ENCODE peak calls at places on chromosomes 7 and 10, in four cellular contexts. D, X, P and I are unnamed samples.

GRCh38 chr10:21145751-21146445 is 248.8 kb upstream of the NEBL start:
- DNase-seq in D (no peak), X (no peak), P (no peak), I (no peak)

GRCh38 chr7:123133924-123134323 is 65.8 kb downstream of the SLC13A1 start:
- DNase-seq in D (no peak), X (no peak), P (no peak), I (no peak)

GRCh38 chr10:86953747-86954680 is 3.4 kb downstream of the MMRN2 start:
- DNase-seq in D (peak; percentile 61), X (no peak), P (no peak), I (no peak)

GRCh38 chr7:97012293-97013005 is 7.1 kb downstream of the DLX6 start:
- DNase-seq in D (no peak), X (no peak), P (no peak), I (no peak)

GRCh38 chr10:125392140-125392539 is 231.8 kb upstream of the CTBP2 start:
- DNase-seq in D (no peak), X (no peak), P (no peak), I (no peak)

GRCh38 chr7:61576-62360 is 130.6 kb upstream of the FAM20C start:
- DNase-seq in D (no peak), X (no peak), P (no peak), I (no peak)

GRCh38 chr10:75428434-75429158 is 2.8 kb upstream of the LRMDA start:
- DNase-seq in D (no peak), X (peak; percentile 85), P (no peak), I (peak; percentile 94)

GRCh38 chr7:156017431-156017830 is 205.2 kb upstream of the SHH start:
- DNase-seq in D (no peak), X (no peak), P (no peak), I (no peak)

GRCh38 chr7:31432831-31433340 is 81.0 kb upstream of the ITPRID1 start:
- DNase-seq in D (no peak), X (peak; percentile 20), P (no peak), I (peak; percentile 73)

GRCh38 chr7:72411419-72411818 is 719 bp downstream of the CALN1 start:
- DNase-seq in D (no peak), X (no peak), P (no peak), I (no peak)

GRCh38 chr7:138170959-138171703 is 94.9 kb downstream of the AKR1D1 start:
- DNase-seq in D (no peak), X (no peak), P (no peak), I (no peak)

GRCh38 chr10:110755781-110756180 is 111.6 kb downstream of the RBM20 start:
- DNase-seq in D (no peak), X (no peak), P (no peak), I (no peak)

GRCh38 chr7:139657749-139658148 is 120.0 kb downstream of the HIPK2 start:
- DNase-seq in D (no peak), X (no peak), P (no peak), I (no peak)

GRCh38 chr10:112296908-112297331 is 13.7 kb downstream of the TECTB start:
- DNase-seq in D (no peak), X (no peak), P (no peak), I (no peak)

GRCh38 chr7:148979827-148980226 is 48.5 kb downstream of the PDIA4 start:
- DNase-seq in D (no peak), X (no peak), P (no peak), I (no peak)

GRCh38 chr7:127879942-127880341 is 151.3 kb downstream of the LRRC4 start:
- DNase-seq in D (no peak), X (no peak), P (no peak), I (no peak)

GRCh38 chr10:79502561-79503309 is 9.6 kb upstream of the EIF5AL1 start:
- DNase-seq in D (peak; percentile 23), X (no peak), P (peak; percentile 3), I (peak; percentile 10)

GRCh38 chr7:28533267-28533666 is 120.9 kb downstream of the CREB5 start:
- DNase-seq in D (no peak), X (no peak), P (no peak), I (no peak)

GRCh38 chr7:106062006-106062405 is 50.1 kb downstream of the SYPL1 start:
- DNase-seq in D (no peak), X (no peak), P (no peak), I (peak; percentile 75)

GRCh38 chr10:124917939-124918830 is 23.7 kb upstream of the ZRANB1 start:
- DNase-seq in D (peak; percentile 18), X (peak; percentile 54), P (no peak), I (peak; percentile 65)

GRCh38 chr7:128450409-128450808 is 5.3 kb upstream of the HILPDA start:
- DNase-seq in D (no peak), X (no peak), P (no peak), I (no peak)

GRCh38 chr7:87766827-87767226 is 109.3 kb downstream of the SLC25A40 start:
- DNase-seq in D (no peak), X (no peak), P (no peak), I (no peak)

GRCh38 chr7:30406664-30407425 is 71.7 kb downstream of the NOD1 start:
- DNase-seq in D (peak; percentile 66), X (peak; percentile 83), P (no peak), I (peak; percentile 100)

GRCh38 chr7:80918406-80918805 is 445 bp downstream of the SEMA3C start:
- DNase-seq in D (no peak), X (peak; percentile 33), P (no peak), I (peak; percentile 30)

GRCh38 chr7:15626041-15626440 is 60.4 kb downstream of the MEOX2 start:
- DNase-seq in D (no peak), X (no peak), P (no peak), I (no peak)